ENCODE peak calls at places on chromosomes 6 and 20, in ten cellular contexts. Y is AG10803, G is B cell, D is cardiac fibroblast, A is adrenal gland, B is PC-9, T is thoracic aorta, Q is heart left ventricle, R is glutamatergic neuron, W is fibroblast of villous mesenchyme. U is an unnamed sample.

GRCh38 chr20:14685179-14685578 is 347.8 kb upstream of the FLRT3 start:
- DNase-seq in R (no peak), D (no peak), G (no peak), Q (no peak), A (no peak), T (no peak), B (no peak), W (no peak), Y (no peak), U (no peak)

GRCh38 chr6:136435096-136435495 is 115.1 kb downstream of the MAP7 start:
- DNase-seq in B (no peak), T (no peak), A (no peak), G (no peak), D (no peak), Y (no peak), R (peak), Q (no peak), W (no peak), U (no peak)

GRCh38 chr6:130293800-130294199 is 71.0 kb upstream of the SAMD3 start:
- DNase-seq in B (no peak), D (peak), A (peak), G (no peak), T (no peak), Y (peak), R (peak), W (peak), Q (no peak), U (peak)

GRCh38 chr6:118660218-118660569 is 8.8 kb upstream of the CEP85L start:
- DNase-seq in B (no peak), G (no peak), Q (peak), T (no peak), W (no peak), D (peak), R (peak), Y (no peak), A (peak), U (no peak)

GRCh38 chr6:43207286-43207685 is 22.0 kb downstream of the DNPH1 start:
- DNase-seq in Q (no peak), D (no peak), A (no peak), G (no peak), Y (no peak), W (no peak), T (no peak), R (no peak), B (no peak), U (no peak)

GRCh38 chr6:30037182-30037788 is 23.8 kb upstream of the POLR1H start:
- DNase-seq in W (peak), Q (no peak), T (no peak), B (no peak), Y (peak), A (no peak), G (no peak), D (peak), R (no peak), U (peak)

GRCh38 chr6:106927531-106928398 is 46.8 kb downstream of the CD24 start:
- DNase-seq in A (peak), Q (peak), W (peak), T (no peak), Y (peak), B (no peak), D (peak), G (no peak), R (no peak), U (peak)

GRCh38 chr20:2101057-2101934 is at the start of gene STK35:
- DNase-seq in B (peak), W (peak), Y (no peak), G (no peak), A (no peak), T (peak), D (no peak), R (peak), Q (no peak), U (peak)

GRCh38 chr20:34390769-34391447 is 27.8 kb downstream of the ITCH start:
- DNase-seq in Q (no peak), G (no peak), A (peak), W (peak), B (peak), D (peak), R (no peak), T (peak), Y (peak), U (no peak)

GRCh38 chr20:57440678-57441509 is 49.7 kb downstream of the RBM38 start:
- DNase-seq in T (peak), A (peak), W (peak), D (peak), R (peak), Y (peak), G (no peak), B (no peak), Q (peak), U (no peak)

GRCh38 chr6:144566868-144567615 is 281.9 kb downstream of the UTRN start:
- DNase-seq in T (no peak), Q (no peak), A (no peak), D (no peak), B (no peak), Y (peak), R (no peak), W (no peak), G (no peak), U (no peak)

GRCh38 chr6:51719297-51719696 is 368.1 kb downstream of the PKHD1 start:
- DNase-seq in R (no peak), G (no peak), A (no peak), T (no peak), B (no peak), W (no peak), D (no peak), Y (no peak), Q (no peak), U (no peak)

GRCh38 chr6:2834262-2834661 is 7.4 kb downstream of the SERPINB1 start:
- DNase-seq in B (no peak), D (no peak), W (no peak), A (no peak), Q (no peak), Y (no peak), R (no peak), T (no peak), G (no peak), U (no peak)
- TF ChIP-seq CTCF in B (no peak), D (no peak), W (no peak), A (no peak), Q (no peak), Y (no peak), R (no peak), T (no peak), G (no peak), U (no peak)

GRCh38 chr6:122614303-122614702 is 4.1 kb downstream of the PKIB start:
- DNase-seq in G (no peak), B (no peak), Y (no peak), Q (no peak), D (no peak), A (no peak), W (no peak), T (no peak), R (no peak), U (no peak)

GRCh38 chr6:122615409-122615808 is 5.2 kb downstream of the PKIB start:
- DNase-seq in D (no peak), W (no peak), Q (no peak), G (no peak), Y (no peak), A (no peak), R (no peak), B (no peak), T (no peak), U (no peak)

GRCh38 chr6:122612838-122613237 is 2.6 kb downstream of the PKIB start:
- DNase-seq in Y (no peak), A (no peak), B (no peak), R (no peak), Q (no peak), T (no peak), G (no peak), D (no peak), W (no peak), U (no peak)

GRCh38 chr6:122610690-122611455 is 668 bp downstream of the PKIB start:
- DNase-seq in R (peak), D (peak), G (no peak), A (peak), B (peak), T (no peak), W (no peak), Q (no peak), Y (no peak), U (peak)

DNA sequence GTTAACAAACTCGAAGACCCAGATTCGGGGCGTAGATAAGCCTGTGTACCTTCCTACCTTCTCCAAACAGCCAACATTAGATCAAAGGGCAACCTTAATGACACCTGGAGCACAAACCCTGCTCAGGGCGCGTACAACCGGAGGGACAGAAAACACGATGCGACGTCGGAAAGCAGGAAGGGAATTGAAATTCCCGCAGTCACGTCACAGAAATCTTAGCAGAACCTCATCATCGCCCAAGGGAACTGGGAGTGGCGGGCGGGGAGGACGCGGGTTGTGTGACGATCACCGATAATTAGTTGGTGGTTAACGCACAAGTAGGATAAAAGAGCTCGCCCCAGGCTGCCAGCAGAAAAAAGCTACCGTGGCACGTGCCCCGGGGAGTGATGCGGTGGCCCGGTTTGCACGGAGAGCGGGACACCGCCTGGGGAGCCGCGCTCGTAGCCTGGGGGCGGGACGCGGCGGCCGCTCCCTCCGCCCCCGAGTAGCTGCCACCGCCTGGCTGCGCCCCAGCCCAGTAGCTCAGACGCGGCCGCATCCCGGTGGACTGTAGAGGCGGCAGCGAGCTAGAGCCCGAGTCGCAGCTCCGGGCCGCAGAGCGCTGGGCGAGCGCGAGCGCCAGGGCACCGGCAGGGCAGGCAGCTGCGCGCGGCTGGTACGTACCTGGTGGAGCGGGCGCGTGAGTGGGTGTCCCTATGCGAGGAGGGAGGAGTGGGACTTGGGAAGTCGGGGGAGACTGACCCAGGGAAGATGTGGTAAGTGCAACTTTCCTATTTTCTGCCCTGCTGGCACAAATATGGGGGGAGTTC is at the start of gene PKIB:
- DNase-seq in B (peak), W (peak), D (peak), Y (peak), G (no peak), R (peak), Q (peak), T (no peak), A (peak), U (peak)
- TF ChIP-seq CTCF in B (no peak), W (peak), D (peak), Y (peak), G (no peak), R (no peak), Q (no peak), T (no peak), A (no peak), U (peak)

GRCh38 chr6:97440590-97441176 is 157.7 kb upstream of the MMS22L start:
- DNase-seq in W (peak), Q (no peak), T (no peak), G (no peak), B (no peak), Y (peak), D (peak), R (peak), A (no peak), U (no peak)
- TF ChIP-seq CTCF in W (peak), Q (no peak), T (no peak), G (no peak), B (no peak), Y (peak), D (peak), R (peak), A (peak), U (peak)

GRCh38 chr6:110619275-110619908 is 143.0 kb upstream of the SLC22A16 start:
- DNase-seq in G (no peak), W (peak), A (no peak), B (no peak), D (no peak), Q (no peak), R (no peak), T (no peak), Y (no peak), U (no peak)

GRCh38 chr6:110621061-110621460 is 144.6 kb upstream of the SLC22A16 start:
- DNase-seq in Q (no peak), T (no peak), R (no peak), A (no peak), Y (no peak), W (no peak), G (no peak), B (no peak), D (no peak), U (no peak)

GRCh38 chr6:110620065-110620464 is 143.7 kb upstream of the SLC22A16 start:
- DNase-seq in W (peak), Y (no peak), A (no peak), R (no peak), B (no peak), T (no peak), G (no peak), D (no peak), Q (no peak), U (no peak)

GRCh38 chr6:110617057-110617456 is 140.6 kb upstream of the SLC22A16 start:
- DNase-seq in Q (no peak), G (no peak), R (no peak), A (no peak), B (no peak), T (no peak), D (no peak), W (no peak), Y (no peak), U (peak)

GRCh38 chr6:110618591-110619267 is 142.3 kb upstream of the SLC22A16 start:
- DNase-seq in G (no peak), B (peak), T (no peak), R (no peak), Q (no peak), W (peak), Y (no peak), D (peak), A (no peak), U (peak)
- TF ChIP-seq CTCF in G (no peak), B (peak), T (no peak), R (no peak), Q (no peak), W (peak), Y (peak), D (peak), A (peak), U (peak)

GRCh38 chr6:142408409-142408808 is 106.6 kb downstream of the ADGRG6 start:
- DNase-seq in T (no peak), D (no peak), Q (no peak), G (no peak), B (no peak), Y (peak), R (no peak), W (no peak), A (no peak), U (no peak)
- TF ChIP-seq CTCF in T (no peak), D (peak), Q (no peak), G (no peak), B (no peak), Y (peak), R (peak), W (peak), A (no peak), U (no peak)

GRCh38 chr20:38883081-38883980 is 42.9 kb upstream of the FAM83D start:
- DNase-seq in W (no peak), T (no peak), Q (no peak), A (peak), R (peak), D (peak), Y (peak), B (peak), G (peak), U (no peak)
- TF ChIP-seq CTCF in W (no peak), T (no peak), Q (no peak), A (no peak), R (no peak), D (no peak), Y (no peak), B (no peak), G (no peak), U (no peak)

U was measured in GM13977.